ENCODE peak calls at places on chromosomes 1 and 21, in six cellular contexts. J is HS-5, H is AG08396, M is ascending aorta, V is WTC11, A is brain microvascular endothelial cell. K is an unnamed sample.

GRCh38 chr1:72670902-72671301 is 388.6 kb upstream of the NEGR1 start:
- DNase-seq in A (no peak), H (no peak), J (no peak), V (no peak), M (no peak), K (no peak)

GRCh38 chr21:35043549-35043948 is 5.6 kb downstream of the RUNX1 start:
- DNase-seq in V (no peak), J (no peak), H (no peak), A (no peak), M (no peak), K (no peak)

GRCh38 chr1:58815069-58815679 is 31.3 kb upstream of the JUN start:
- DNase-seq in V (peak), M (peak), H (peak), J (peak), A (peak), K (no peak)

GRCh38 chr1:54606990-54607325 is 16.4 kb downstream of the FAM151A start:
- DNase-seq in H (no peak), V (no peak), M (no peak), J (no peak), A (no peak), K (no peak)

GRCh38 chr1:27632387-27633297 is 2.3 kb downstream of the FGR start:
- DNase-seq in V (no peak), A (no peak), J (no peak), H (no peak), M (no peak), K (no peak)

GRCh38 chr1:7454895-7455784 is 316.0 kb upstream of the VAMP3 start:
- DNase-seq in A (no peak), H (no peak), M (no peak), J (no peak), V (no peak), K (no peak)

GRCh38 chr1:226708342-226708780 is 30.7 kb downstream of the ITPKB start:
- DNase-seq in V (no peak), H (peak), M (no peak), A (peak), J (peak), K (no peak)

GRCh38 chr1:168419746-168420145 is 124.1 kb downstream of the XCL2 start:
- DNase-seq in M (no peak), J (peak), V (no peak), H (no peak), A (no peak), K (no peak)

GRCh38 chr1:61375082-61375880 is 292.9 kb downstream of the NFIA start:
- DNase-seq in H (no peak), J (no peak), A (no peak), M (no peak), V (no peak), K (no peak)

GRCh38 chr1:68174173-68175113 is 57.9 kb downstream of the WLS start:
- DNase-seq in J (peak), V (no peak), M (no peak), A (peak), H (peak), K (no peak)

GRCh38 chr1:41849211-41849759 is 69.4 kb downstream of the HIVEP3 start:
- DNase-seq in V (no peak), A (no peak), H (no peak), M (no peak), J (no peak), K (no peak)

GRCh38 chr1:240109920-240110685 is 18.4 kb downstream of the FMN2 start:
- DNase-seq in J (no peak), V (no peak), H (no peak), A (no peak), M (no peak), K (peak)

GRCh38 chr1:61253059-61253735 is 170.8 kb downstream of the NFIA start:
- DNase-seq in A (peak), V (no peak), H (peak), M (no peak), J (no peak), K (no peak)

GRCh38 chr1:204494281-204495077 is at the start of gene PIK3C2B:
- DNase-seq in A (peak), M (no peak), V (peak), H (peak), J (peak), K (peak)

GRCh38 chr1:224180783-224181452 is 2.1 kb upstream of the DEGS1 start:
- DNase-seq in A (no peak), M (no peak), J (no peak), H (no peak), V (no peak), K (no peak)

GRCh38 chr1:2385606-2386280 is 5.6 kb downstream of the MORN1 start:
- DNase-seq in H (no peak), J (no peak), M (no peak), V (no peak), A (no peak), K (no peak)

GRCh38 chr1:185971688-185972087 is 237.5 kb downstream of the HMCN1 start:
- DNase-seq in V (no peak), A (peak), H (no peak), J (no peak), M (no peak), K (no peak)

GRCh38 chr1:195956845-195957244 is 651.4 kb downstream of the KCNT2 start:
- DNase-seq in J (no peak), H (no peak), V (no peak), M (no peak), A (no peak), K (no peak)

GRCh38 chr1:209835782-209836298 is 8.1 kb downstream of the UTP25 start:
- DNase-seq in M (no peak), J (no peak), H (no peak), A (peak), V (no peak), K (no peak)

GRCh38 chr1:63935553-63935952 is 161.7 kb downstream of the ROR1 start:
- DNase-seq in H (no peak), V (no peak), J (no peak), M (no peak), A (no peak), K (no peak)

GRCh38 chr1:22131875-22132486 is 10.9 kb downstream of the WNT4 start:
- DNase-seq in J (no peak), A (no peak), H (peak), M (no peak), V (peak), K (no peak)

GRCh38 chr1:107263291-107263790 is 122.5 kb downstream of the NTNG1 start:
- DNase-seq in A (no peak), V (no peak), H (no peak), J (no peak), M (no peak), K (no peak)